ENCODE peak calls at places on chromosome 21, in five cellular contexts. Z is brain microvascular endothelial cell, K is T-helper 2 cell, I is testis, L is B cell. D is an unnamed sample.

GRCh38 chr21:19109694-19110093 is 706.1 kb upstream of the TMPRSS15 start:
- DNase-seq in Z (no peak), K (no peak), I (no peak), L (no peak), D (no peak)

GRCh38 chr21:37578471-37579126 is 212.0 kb downstream of the DYRK1A start:
- DNase-seq in Z (no peak), K (no peak), I (no peak), L (no peak), D (no peak)

GRCh38 chr21:42193131-42193671 is 25.7 kb upstream of the ABCG1 start:
- DNase-seq in Z (peak), K (peak), I (no peak), L (no peak), D (no peak)

GRCh38 chr21:39082656-39083376 is 100.4 kb downstream of the PSMG1 start:
- DNase-seq in Z (no peak), K (no peak), I (no peak), L (no peak), D (no peak)

GRCh38 chr21:25735895-25736597 is 1.3 kb downstream of the GABPA start:
- DNase-seq in Z (peak), K (no peak), I (no peak), L (no peak), D (no peak)

GRCh38 chr21:44370027-44370735 is 16.8 kb downstream of the TRPM2 start:
- DNase-seq in Z (peak), K (no peak), I (peak), L (no peak), D (peak)

GRCh38 chr21:26679299-26679698 is 106.2 kb upstream of the CYYR1 start:
- DNase-seq in Z (no peak), K (no peak), I (no peak), L (no peak), D (no peak)

GRCh38 chr21:38905328-38905727 is 99.6 kb downstream of the ETS2 start:
- DNase-seq in Z (no peak), K (no peak), I (no peak), L (no peak), D (no peak)

GRCh38 chr21:46121286-46122221 is 23.6 kb downstream of the COL6A2 start:
- DNase-seq in Z (no peak), K (no peak), I (peak), L (peak), D (peak)

GRCh38 chr21:45334591-45335081 is 46.9 kb upstream of the POFUT2 start:
- DNase-seq in Z (no peak), K (no peak), I (no peak), L (no peak), D (no peak)

GRCh38 chr21:46399129-46399528 is 59.6 kb upstream of the DIP2A start:
- DNase-seq in Z (no peak), K (no peak), I (no peak), L (no peak), D (no peak)

GRCh38 chr21:42580076-42580792 is 66.6 kb downstream of the SLC37A1 start:
- DNase-seq in Z (no peak), K (no peak), I (no peak), L (no peak), D (peak)

GRCh38 chr21:42118901-42119300 is 47.8 kb downstream of the UMODL1 start:
- DNase-seq in Z (no peak), K (no peak), I (no peak), L (no peak), D (no peak)

GRCh38 chr21:46509760-46510159 is 51.1 kb downstream of the DIP2A start:
- DNase-seq in Z (peak), K (no peak), I (no peak), L (no peak), D (no peak)

GRCh38 chr21:32813265-32813903 is 41.8 kb upstream of the PAXBP1 start:
- DNase-seq in Z (no peak), K (no peak), I (no peak), L (no peak), D (no peak)

GRCh38 chr21:44054710-44055109 is 42.6 kb downstream of the TRAPPC10 start:
- DNase-seq in Z (peak), K (no peak), I (peak), L (no peak), D (peak)

GRCh38 chr21:36125513-36126121 is 9.3 kb upstream of the CBR3 start:
- DNase-seq in Z (peak), K (peak), I (peak), L (peak), D (peak)